ENCODE peak calls at places on chromosomes 6 and 20, in four cellular contexts. D is HCT116, W is breast epithelium, O is stomach. K is an unnamed sample. For H3K4me1, the result is how much of the 10 kb centered on the place peaks cover.

GRCh38 chr20:48382304-48382703 is 445.5 kb downstream of the PREX1 start:
- DNase-seq in D (no peak), W (no peak), O (no peak), K (no peak)

GRCh38 chr20:6765469-6766058 is 1.9 kb upstream of the BMP2 start:
- DNase-seq in D (peak), W (no peak), O (no peak), K (no peak)

GRCh38 chr6:117958536-117958935 is 51.5 kb downstream of the SLC35F1 start:
- DNase-seq in D (no peak), W (no peak), O (no peak), K (no peak)

GRCh38 chr6:119894801-119895200 is 545.2 kb upstream of the MAN1A1 start:
- DNase-seq in D (no peak), W (no peak), O (no peak), K (no peak)

GRCh38 chr6:37516076-37516919 is 16.6 kb upstream of the CCDC167 start:
- DNase-seq in D (no peak), W (peak), O (peak), K (peak)

GRCh38 chr6:28772480-28773381 is 151.1 kb downstream of the TRIM27 start:
- DNase-seq in D (peak), W (no peak), O (no peak), K (no peak)

GRCh38 chr6:148932208-148932607 is 185.4 kb downstream of the UST start:
- DNase-seq in D (no peak), W (no peak), O (no peak), K (no peak)

GRCh38 chr20:25495189-25495824 is 87.8 kb downstream of the GINS1 start:
- DNase-seq in D (no peak), W (no peak), O (no peak), K (no peak)

GRCh38 chr6:106913676-106914280 is 60.8 kb downstream of the CD24 start:
- DNase-seq in D (no peak), W (no peak), O (no peak), K (no peak)

GRCh38 chr6:146700078-146700686 is 101.4 kb downstream of the ADGB start:
- DNase-seq in D (peak), W (peak), O (peak), K (peak)

GRCh38 chr20:58128635-58129625 is 99.5 kb downstream of the ANKRD60 start:
- DNase-seq in D (no peak), W (no peak), O (no peak), K (no peak)

GRCh38 chr6:13075491-13075845 is 252.9 kb downstream of the TBC1D7 start:
- DNase-seq in D (no peak), W (no peak), O (no peak), K (no peak)

GRCh38 chr6:82568290-82568993 is 204.8 kb downstream of the TPBG start:
- DNase-seq in D (no peak), W (peak), O (no peak), K (no peak)

GRCh38 chr6:162190936-162191335 is 536.6 kb downstream of the PRKN start:
- DNase-seq in D (no peak), W (no peak), O (no peak), K (no peak)

GRCh38 chr20:52150440-52151258 is 40.9 kb downstream of the ZFP64 start:
- DNase-seq in D (peak), W (no peak), O (no peak), K (no peak)

GRCh38 chr6:133070410-133071043 is 170.6 kb upstream of the EYA4 start:
- DNase-seq in D (no peak), W (no peak), O (no peak), K (no peak)

GRCh38 chr6:11064836-11065235 is 20.7 kb upstream of the ELOVL2 start:
- DNase-seq in D (no peak), W (no peak), O (no peak), K (no peak)

GRCh38 chr6:11404845-11405244 is 132.7 kb upstream of the TMEM170B start:
- DNase-seq in D (no peak), W (no peak), O (no peak), K (no peak)

GRCh38 chr6:93412452-93412851 is 6.9 kb downstream of the EPHA7 start:
- DNase-seq in D (no peak), W (no peak), O (no peak), K (no peak)

GRCh38 chr6:13406781-13407180 is 78.4 kb upstream of the TBC1D7 start:
- DNase-seq in D (peak), W (no peak), O (no peak), K (no peak)

GRCh38 chr6:1242439-1242838 is 69.5 kb upstream of the FOXQ1 start:
- DNase-seq in D (no peak), W (no peak), O (no peak), K (no peak)

GRCh38 chr6:11828185-11828897 is 49.7 kb upstream of the ADTRP start:
- DNase-seq in D (no peak), W (no peak), O (no peak), K (no peak)

GRCh38 chr6:72425003-72425681 is 196.7 kb upstream of the KCNQ5 start:
- DNase-seq in D (no peak), W (no peak), O (no peak), K (no peak)

GRCh38 chr6:18441253-18441979 is 54.3 kb downstream of the RNF144B start:
- DNase-seq in D (no peak), W (no peak), O (no peak), K (no peak)

GRCh38 chr6:8059129-8059528 is 5.1 kb downstream of the BLOC1S5 start:
- DNase-seq in D (no peak), W (no peak), O (no peak), K (no peak)

GRCh38 chr20:11214281-11214680 is 540.5 kb upstream of the JAG1 start:
- DNase-seq in D (no peak), W (no peak), O (no peak), K (no peak)

GRCh38 chr20:16922834-16923233 is 174.7 kb downstream of the OTOR start:
- DNase-seq in D (no peak), W (no peak), O (no peak), K (no peak)

GRCh38 chr6:75719133-75719532 is 29.9 kb upstream of the MYO6 start:
- DNase-seq in D (no peak), W (no peak), O (no peak), K (no peak)

GRCh38 chr6:163962627-163963117 is 548.2 kb downstream of the QKI start:
- DNase-seq in D (no peak), W (no peak), O (no peak), K (no peak)

GRCh38 chr6:105476978-105477377 is 74.1 kb upstream of the PREP start:
- DNase-seq in D (no peak), W (no peak), O (no peak), K (no peak)

GRCh38 chr20:3603108-3603507 is 60.1 kb downstream of the GFRA4 start:
- DNase-seq in D (no peak), W (no peak), O (no peak), K (no peak)

GRCh38 chr6:138970856-138971425 is 17.1 kb downstream of the REPS1 start:
- DNase-seq in D (peak), W (no peak), O (no peak), K (no peak)

GRCh38 chr6:34462561-34462971 is 3.3 kb upstream of the PACSIN1 start:
- DNase-seq in D (peak), W (no peak), O (peak), K (no peak)

GRCh38 chr6:91653954-91654843 is 1067.3 kb upstream of the MAP3K7 start:
- DNase-seq in D (no peak), W (no peak), O (no peak), K (no peak)

DNA sequence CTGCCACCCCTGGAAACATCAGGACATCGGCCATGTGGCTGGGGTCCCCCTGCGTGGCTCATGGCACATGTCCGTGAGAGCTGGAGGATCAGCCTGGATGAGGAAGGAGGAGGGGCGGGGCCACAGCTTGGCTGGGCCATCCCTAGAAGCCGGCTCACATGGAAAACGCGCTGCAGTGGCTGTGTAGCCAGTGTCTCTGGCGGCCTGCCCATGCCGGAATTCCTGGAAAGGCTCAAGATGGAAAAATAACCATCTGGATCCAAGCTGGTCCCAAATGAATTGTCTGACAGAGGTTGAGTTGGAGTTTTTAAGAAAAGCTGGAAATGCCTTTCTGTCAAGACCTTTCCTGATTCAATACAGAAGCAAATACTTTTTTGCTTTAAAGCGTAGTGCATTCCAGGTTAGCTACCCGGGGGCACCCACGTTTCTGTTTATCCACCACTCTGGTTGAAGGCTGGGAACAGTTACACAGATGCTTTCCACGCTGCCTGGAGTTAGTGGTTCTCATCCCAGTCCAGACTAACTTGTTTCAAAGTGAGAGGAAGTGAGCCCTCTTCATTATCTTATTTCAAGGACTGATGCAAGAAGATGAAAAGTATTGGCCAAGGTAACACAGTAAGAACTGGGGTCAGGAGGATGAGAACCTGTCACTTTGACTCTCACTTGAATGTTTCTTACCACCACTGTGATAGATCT is 99.0 kb downstream of the GMPR start:
- DNase-seq in D (no peak), W (peak), O (peak), K (peak)
- H3K27ac ChIP-seq in D (no peak), W (peak), O (no peak), K (peak)

GRCh38 chr20:32628960-32629530 is 43.9 kb upstream of the NOL4L start:
- DNase-seq in D (no peak), W (no peak), O (no peak), K (no peak)
- H3K4me1 ChIP-seq in D (under half), W (under half), O (under half), K (under half)

GRCh38 chr6:5567352-5567751 is 306.0 kb downstream of the FARS2 start:
- DNase-seq in D (no peak), W (no peak), O (no peak), K (no peak)
- TF ChIP-seq POLR2AphosphoS5 in D (no peak), W (no peak), O (no peak), K (no peak)

DNA sequence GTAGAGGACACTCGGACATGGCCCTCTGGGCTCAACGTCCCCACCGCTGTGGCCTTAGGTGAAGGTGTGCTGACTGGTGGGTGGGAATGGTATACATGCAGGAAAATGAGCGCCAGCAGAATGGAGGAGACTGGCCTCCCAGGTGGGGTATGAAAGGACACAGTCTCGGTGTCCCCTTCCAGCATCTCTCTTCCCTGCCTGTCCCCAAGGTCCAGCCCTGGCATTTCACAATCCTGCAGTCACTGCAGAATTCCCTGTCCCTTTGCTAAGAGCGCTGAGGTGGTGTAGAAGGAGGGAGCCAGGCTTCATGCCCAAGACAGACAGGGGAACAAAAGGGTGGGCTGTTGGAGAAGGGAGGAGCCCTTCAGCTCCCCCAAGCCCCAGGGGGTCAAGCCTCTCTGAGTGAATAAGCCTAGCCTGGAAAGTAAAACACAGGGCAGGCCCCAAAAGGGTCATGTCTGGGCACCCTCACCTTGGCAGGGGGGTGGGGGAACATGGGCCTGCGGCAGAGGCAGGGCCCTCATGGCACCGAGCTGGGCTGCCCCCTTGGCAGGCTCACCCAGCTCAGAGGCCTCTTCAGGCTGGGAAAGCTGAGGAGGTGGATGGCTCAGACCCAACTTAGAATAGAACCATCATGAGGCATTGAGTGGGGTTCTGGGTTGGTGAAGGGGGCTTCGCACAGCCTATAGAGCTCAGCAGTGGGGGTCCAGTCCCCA is 23.9 kb downstream of the TFEB start:
- DNase-seq in D (no peak), W (no peak), O (no peak), K (no peak)
- H3K27ac ChIP-seq in D (peak), W (peak), O (peak), K (peak)

DNA sequence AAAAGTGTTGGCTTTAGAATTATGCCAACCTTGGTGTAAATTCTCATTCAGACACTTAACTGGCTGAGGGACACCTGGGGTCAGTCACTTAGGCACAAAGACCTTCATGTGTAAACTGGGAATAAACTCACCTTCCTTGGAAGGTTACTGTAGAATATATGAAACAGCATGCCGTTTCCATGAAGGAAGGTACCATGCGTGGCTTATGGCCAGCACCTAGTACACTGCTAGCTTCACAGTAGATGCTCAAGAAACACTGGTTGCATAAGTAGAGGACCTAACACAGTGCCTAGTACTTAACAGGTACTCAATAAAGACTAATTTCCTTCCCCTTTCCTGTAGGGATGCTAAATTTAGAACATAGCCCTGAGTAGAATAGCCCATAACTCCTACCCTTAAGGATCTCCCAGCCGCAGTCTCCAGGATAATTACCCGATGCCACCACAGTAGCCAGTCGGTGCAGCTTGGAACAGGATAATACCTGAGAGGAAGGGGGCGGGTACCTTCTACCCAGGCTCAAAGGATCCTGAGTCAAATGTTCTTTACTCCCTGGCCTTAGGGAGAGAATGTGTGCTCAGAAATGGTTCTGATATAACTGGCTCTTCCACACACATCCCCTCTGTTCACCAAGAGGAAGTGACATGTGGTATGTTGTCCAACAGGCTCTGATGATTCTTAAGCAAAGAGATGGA is 3.6 kb downstream of the BCL2L1 start:
- DNase-seq in D (no peak), W (peak), O (peak), K (no peak)
- H3K4me1 ChIP-seq in D (half or more), W (under half), O (half or more), K (half or more)

K was measured in sigmoid colon.